ENCODE peak calls at places on chromosomes 7 and 10, in ten cellular contexts. One of them, this sample, is unnamed. For H3K4me1, the result is how much of the 10 kb centered on the place peaks cover.

GRCh38 chr7:143492043-143492471 is 14.4 kb downstream of the TAS2R41 start:
- DNase-seq in PC-3: peak
- DNase-seq in colonic mucosa: no peak
- DNase-seq in K562: peak
- DNase-seq in HCT116: peak
- DNase-seq in cardiac muscle cell: peak
- DNase-seq in endothelial cell of umbilical vein: peak
- DNase-seq in ovary: no peak
- DNase-seq in mesendoderm: peak
- DNase-seq in pancreas: no peak
- DNase-seq in this sample: no peak

GRCh38 chr10:99285846-99286245 is 43.3 kb upstream of the CNNM1 start:
- DNase-seq in cardiac muscle cell: no peak
- DNase-seq in mesendoderm: no peak
- DNase-seq in endothelial cell of umbilical vein: no peak
- DNase-seq in K562: no peak
- DNase-seq in PC-3: no peak
- DNase-seq in ovary: no peak
- DNase-seq in HCT116: no peak
- DNase-seq in pancreas: no peak
- DNase-seq in colonic mucosa: no peak
- DNase-seq in this sample: no peak

GRCh38 chr10:52890281-52890680 is 117.7 kb upstream of the MBL2 start:
- DNase-seq in HCT116: no peak
- DNase-seq in K562: no peak
- DNase-seq in mesendoderm: no peak
- DNase-seq in cardiac muscle cell: no peak
- DNase-seq in PC-3: no peak
- DNase-seq in colonic mucosa: no peak
- DNase-seq in pancreas: no peak
- DNase-seq in endothelial cell of umbilical vein: no peak
- DNase-seq in ovary: no peak
- DNase-seq in this sample: no peak

GRCh38 chr7:151835636-151836035 is 41.3 kb downstream of the PRKAG2 start:
- DNase-seq in pancreas: peak
- DNase-seq in ovary: no peak
- DNase-seq in mesendoderm: no peak
- DNase-seq in cardiac muscle cell: no peak
- DNase-seq in K562: no peak
- DNase-seq in colonic mucosa: no peak
- DNase-seq in HCT116: no peak
- DNase-seq in endothelial cell of umbilical vein: no peak
- DNase-seq in PC-3: no peak
- DNase-seq in this sample: no peak

GRCh38 chr10:70774810-70775678 is 10.1 kb downstream of the TBATA start:
- DNase-seq in mesendoderm: no peak
- DNase-seq in endothelial cell of umbilical vein: no peak
- DNase-seq in PC-3: peak
- DNase-seq in K562: no peak
- DNase-seq in colonic mucosa: peak
- DNase-seq in ovary: peak
- DNase-seq in cardiac muscle cell: no peak
- DNase-seq in HCT116: no peak
- DNase-seq in pancreas: peak
- DNase-seq in this sample: no peak

GRCh38 chr10:119535837-119536507 is 6.5 kb downstream of the RGS10 start:
- DNase-seq in cardiac muscle cell: no peak
- DNase-seq in ovary: no peak
- DNase-seq in pancreas: no peak
- DNase-seq in endothelial cell of umbilical vein: no peak
- DNase-seq in HCT116: no peak
- DNase-seq in mesendoderm: no peak
- DNase-seq in K562: no peak
- DNase-seq in PC-3: no peak
- DNase-seq in colonic mucosa: no peak
- DNase-seq in this sample: no peak

GRCh38 chr10:103998803-103999202 is 31.9 kb downstream of the SLK start:
- DNase-seq in K562: no peak
- DNase-seq in ovary: no peak
- DNase-seq in PC-3: no peak
- DNase-seq in HCT116: no peak
- DNase-seq in endothelial cell of umbilical vein: no peak
- DNase-seq in cardiac muscle cell: no peak
- DNase-seq in colonic mucosa: no peak
- DNase-seq in mesendoderm: no peak
- DNase-seq in pancreas: no peak
- DNase-seq in this sample: no peak

GRCh38 chr7:3844545-3845151 is 543.6 kb downstream of the SDK1 start:
- DNase-seq in endothelial cell of umbilical vein: no peak
- DNase-seq in ovary: no peak
- DNase-seq in cardiac muscle cell: no peak
- DNase-seq in colonic mucosa: no peak
- DNase-seq in PC-3: no peak
- DNase-seq in K562: no peak
- DNase-seq in HCT116: no peak
- DNase-seq in mesendoderm: no peak
- DNase-seq in pancreas: no peak
- DNase-seq in this sample: no peak

GRCh38 chr10:71038921-71039320 is 150.6 kb upstream of the PCBD1 start:
- DNase-seq in PC-3: no peak
- DNase-seq in ovary: no peak
- DNase-seq in endothelial cell of umbilical vein: no peak
- DNase-seq in K562: no peak
- DNase-seq in HCT116: no peak
- DNase-seq in mesendoderm: no peak
- DNase-seq in cardiac muscle cell: no peak
- DNase-seq in colonic mucosa: no peak
- DNase-seq in pancreas: no peak
- DNase-seq in this sample: no peak

GRCh38 chr10:86254526-86255174 is 111.9 kb downstream of the GRID1 start:
- DNase-seq in cardiac muscle cell: no peak
- DNase-seq in mesendoderm: peak
- DNase-seq in HCT116: peak
- DNase-seq in endothelial cell of umbilical vein: no peak
- DNase-seq in colonic mucosa: peak
- DNase-seq in PC-3: peak
- DNase-seq in ovary: no peak
- DNase-seq in K562: no peak
- DNase-seq in pancreas: no peak
- DNase-seq in this sample: no peak

GRCh38 chr7:80087051-80087767 is 47.4 kb upstream of the GNAI1 start:
- DNase-seq in PC-3: peak
- DNase-seq in endothelial cell of umbilical vein: no peak
- DNase-seq in cardiac muscle cell: peak
- DNase-seq in pancreas: no peak
- DNase-seq in K562: no peak
- DNase-seq in HCT116: peak
- DNase-seq in mesendoderm: peak
- DNase-seq in colonic mucosa: no peak
- DNase-seq in ovary: no peak
- DNase-seq in this sample: no peak

GRCh38 chr7:69717221-69717620 is 118.9 kb downstream of the AUTS2 start:
- DNase-seq in cardiac muscle cell: no peak
- DNase-seq in HCT116: no peak
- DNase-seq in pancreas: no peak
- DNase-seq in mesendoderm: no peak
- DNase-seq in colonic mucosa: no peak
- DNase-seq in endothelial cell of umbilical vein: no peak
- DNase-seq in K562: no peak
- DNase-seq in ovary: no peak
- DNase-seq in PC-3: no peak
- DNase-seq in this sample: no peak

GRCh38 chr10:86968271-86968993 is at the start of gene ADIRF:
- DNase-seq in PC-3: peak
- DNase-seq in cardiac muscle cell: no peak
- DNase-seq in colonic mucosa: peak
- DNase-seq in ovary: peak
- DNase-seq in K562: no peak
- DNase-seq in endothelial cell of umbilical vein: peak
- DNase-seq in mesendoderm: no peak
- DNase-seq in pancreas: peak
- DNase-seq in HCT116: peak
- DNase-seq in this sample: no peak

GRCh38 chr7:125555921-125556320 is 626.3 kb upstream of the POT1 start:
- DNase-seq in HCT116: no peak
- DNase-seq in cardiac muscle cell: no peak
- DNase-seq in pancreas: no peak
- DNase-seq in colonic mucosa: no peak
- DNase-seq in K562: no peak
- DNase-seq in endothelial cell of umbilical vein: no peak
- DNase-seq in PC-3: no peak
- DNase-seq in mesendoderm: peak
- DNase-seq in ovary: no peak
- DNase-seq in this sample: no peak

GRCh38 chr10:72736881-72737280 is 44.9 kb downstream of the MCU start:
- DNase-seq in HCT116: no peak
- DNase-seq in pancreas: no peak
- DNase-seq in K562: no peak
- DNase-seq in colonic mucosa: no peak
- DNase-seq in ovary: no peak
- DNase-seq in PC-3: no peak
- DNase-seq in endothelial cell of umbilical vein: no peak
- DNase-seq in cardiac muscle cell: no peak
- DNase-seq in mesendoderm: no peak
- DNase-seq in this sample: no peak

GRCh38 chr7:78134256-78134655 is 335.7 kb downstream of the PHTF2 start:
- DNase-seq in pancreas: no peak
- DNase-seq in HCT116: peak
- DNase-seq in cardiac muscle cell: peak
- DNase-seq in endothelial cell of umbilical vein: peak
- DNase-seq in ovary: no peak
- DNase-seq in PC-3: peak
- DNase-seq in K562: peak
- DNase-seq in colonic mucosa: no peak
- DNase-seq in mesendoderm: peak
- DNase-seq in this sample: no peak

DNA sequence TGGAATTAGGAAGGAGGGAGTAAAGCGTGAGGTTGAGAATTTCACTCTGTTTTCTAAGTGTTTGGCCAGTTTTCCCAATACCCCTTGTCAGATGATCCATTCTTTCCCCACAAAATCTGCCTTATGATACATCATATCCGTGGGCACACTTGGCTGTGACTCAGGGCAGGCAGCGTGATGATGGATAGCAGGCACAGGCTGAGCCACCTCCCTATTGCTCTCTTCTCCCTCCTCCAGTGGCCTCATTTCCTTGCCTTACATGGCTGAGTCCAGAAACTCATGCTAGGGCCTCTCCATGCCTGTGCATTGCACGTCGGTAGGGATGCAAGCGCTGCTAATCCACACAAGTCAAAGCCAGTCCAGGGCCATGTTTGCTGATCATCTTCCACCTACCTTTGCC is 128.3 kb downstream of the AMPH start:
- DNase-seq in colonic mucosa: no peak
- DNase-seq in PC-3: no peak
- DNase-seq in K562: no peak
- DNase-seq in mesendoderm: no peak
- DNase-seq in cardiac muscle cell: no peak
- DNase-seq in endothelial cell of umbilical vein: no peak
- DNase-seq in ovary: no peak
- DNase-seq in pancreas: no peak
- DNase-seq in HCT116: no peak
- DNase-seq in this sample: no peak
- H3K4me1 ChIP-seq in colonic mucosa: under half
- H3K4me1 ChIP-seq in PC-3: under half
- H3K4me1 ChIP-seq in K562: under half
- H3K4me1 ChIP-seq in mesendoderm: under half
- H3K4me1 ChIP-seq in cardiac muscle cell: under half
- H3K4me1 ChIP-seq in endothelial cell of umbilical vein: under half
- H3K4me1 ChIP-seq in ovary: under half
- H3K4me1 ChIP-seq in pancreas: under half
- H3K4me1 ChIP-seq in HCT116: under half
- H3K4me1 ChIP-seq in this sample: under half

DNA sequence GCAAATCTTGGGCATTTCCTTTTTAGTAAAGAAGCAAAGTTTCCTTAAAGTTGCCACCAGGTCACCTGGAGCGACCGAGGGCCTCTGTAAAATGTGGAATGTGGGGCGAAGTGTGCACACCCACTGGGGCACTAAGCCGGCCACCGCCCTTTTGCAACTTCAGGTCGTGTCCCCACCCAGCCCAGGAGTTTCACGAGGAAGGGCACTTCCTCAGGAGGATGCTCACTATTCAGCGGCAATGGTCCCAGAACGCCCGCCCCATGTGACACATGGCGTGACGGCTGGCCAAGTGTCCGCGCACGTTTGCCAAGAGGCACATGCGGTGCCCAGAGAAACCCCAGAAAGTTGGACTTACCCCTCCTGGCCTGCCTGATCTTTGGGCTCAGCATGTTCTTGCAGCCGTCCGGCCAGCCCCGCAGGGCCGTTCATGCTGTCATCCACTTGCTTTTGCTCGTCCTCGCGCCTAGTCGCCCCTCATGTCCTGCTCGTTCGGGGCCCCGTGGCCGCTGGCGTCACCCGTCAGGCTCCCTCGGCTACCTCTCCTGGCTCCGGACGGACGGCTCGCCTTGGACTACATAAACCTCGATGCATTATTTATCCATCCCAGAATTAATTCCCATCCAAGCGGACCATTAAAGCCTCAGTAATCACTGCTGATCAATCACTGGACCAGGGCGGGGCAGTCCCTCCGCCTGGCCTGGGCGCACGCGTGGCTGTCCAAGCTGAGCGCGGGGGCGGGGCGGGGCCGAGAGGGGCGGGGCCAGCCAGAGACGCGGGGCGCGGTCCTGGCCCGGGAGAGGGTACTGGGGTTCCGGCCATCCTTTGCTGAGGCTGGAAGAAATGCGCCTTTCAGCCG is at the start of gene ARHGAP22:
- DNase-seq in K562: peak
- DNase-seq in colonic mucosa: peak
- DNase-seq in PC-3: peak
- DNase-seq in HCT116: no peak
- DNase-seq in endothelial cell of umbilical vein: peak
- DNase-seq in mesendoderm: no peak
- DNase-seq in pancreas: peak
- DNase-seq in cardiac muscle cell: peak
- DNase-seq in ovary: peak
- DNase-seq in this sample: no peak
- H3K4me3 ChIP-seq in K562: no peak
- H3K4me3 ChIP-seq in colonic mucosa: peak
- H3K4me3 ChIP-seq in PC-3: peak
- H3K4me3 ChIP-seq in HCT116: peak
- H3K4me3 ChIP-seq in endothelial cell of umbilical vein: peak
- H3K4me3 ChIP-seq in mesendoderm: no peak
- H3K4me3 ChIP-seq in pancreas: peak
- H3K4me3 ChIP-seq in cardiac muscle cell: peak
- H3K4me3 ChIP-seq in ovary: peak
- H3K4me3 ChIP-seq in this sample: no peak

GRCh38 chr7:36777062-36777461 is 52.8 kb upstream of the AOAH start:
- DNase-seq in colonic mucosa: no peak
- DNase-seq in K562: no peak
- DNase-seq in ovary: no peak
- DNase-seq in endothelial cell of umbilical vein: no peak
- DNase-seq in mesendoderm: no peak
- DNase-seq in cardiac muscle cell: no peak
- DNase-seq in HCT116: no peak
- DNase-seq in pancreas: no peak
- DNase-seq in PC-3: no peak
- DNase-seq in this sample: peak
- H3K27ac ChIP-seq in colonic mucosa: peak
- H3K27ac ChIP-seq in K562: no peak
- H3K27ac ChIP-seq in ovary: no peak
- H3K27ac ChIP-seq in endothelial cell of umbilical vein: no peak
- H3K27ac ChIP-seq in mesendoderm: no peak
- H3K27ac ChIP-seq in cardiac muscle cell: no peak
- H3K27ac ChIP-seq in HCT116: no peak
- H3K27ac ChIP-seq in pancreas: no peak
- H3K27ac ChIP-seq in PC-3: no peak
- H3K27ac ChIP-seq in this sample: no peak

GRCh38 chr7:18378989-18379605 is 116.5 kb upstream of the HDAC9 start:
- DNase-seq in HCT116: no peak
- DNase-seq in endothelial cell of umbilical vein: no peak
- DNase-seq in ovary: no peak
- DNase-seq in PC-3: no peak
- DNase-seq in mesendoderm: no peak
- DNase-seq in colonic mucosa: no peak
- DNase-seq in pancreas: no peak
- DNase-seq in cardiac muscle cell: no peak
- DNase-seq in K562: no peak
- DNase-seq in this sample: no peak
- H3K4me1 ChIP-seq in HCT116: under half
- H3K4me1 ChIP-seq in endothelial cell of umbilical vein: under half
- H3K4me1 ChIP-seq in ovary: under half
- H3K4me1 ChIP-seq in PC-3: under half
- H3K4me1 ChIP-seq in mesendoderm: under half
- H3K4me1 ChIP-seq in colonic mucosa: under half
- H3K4me1 ChIP-seq in pancreas: under half
- H3K4me1 ChIP-seq in cardiac muscle cell: under half
- H3K4me1 ChIP-seq in K562: under half
- H3K4me1 ChIP-seq in this sample: under half

This sample was measured in CD4-positive, CD25-positive, alpha-beta regulatory T cell.